ENCODE peak calls at places on chromosomes 7 and 10, in five cellular contexts. Y, F, G, H and S are unnamed samples.

GRCh38 chr10:73969224-73969811 is 28.6 kb upstream of the VCL start:
- DNase-seq in Y (no peak), G (no peak), F (no peak), H (no peak), S (no peak)

GRCh38 chr7:128913856-128914565 is 3.5 kb upstream of the KCP start:
- DNase-seq in Y (no peak), F (no peak), G (no peak), H (no peak), S (no peak)

GRCh38 chr7:41584746-41585145 is 118.1 kb downstream of the INHBA start:
- DNase-seq in Y (no peak), F (no peak), G (no peak), H (no peak), S (no peak)

GRCh38 chr7:43199761-43200160 is 87.3 kb downstream of the HECW1 start:
- DNase-seq in H (no peak), G (no peak), Y (no peak), F (no peak), S (no peak)

GRCh38 chr7:3431306-3431705 is 130.3 kb downstream of the SDK1 start:
- DNase-seq in G (no peak), H (no peak), Y (no peak), F (no peak), S (no peak)

GRCh38 chr10:61257956-61258496 is 195.2 kb downstream of the TMEM26 start:
- DNase-seq in G (no peak), F (no peak), Y (no peak), H (no peak), S (no peak)

GRCh38 chr7:151814400-151814914 is 62.5 kb downstream of the PRKAG2 start:
- DNase-seq in G (no peak), H (no peak), Y (no peak), F (no peak), S (no peak)

GRCh38 chr7:43108255-43109011 is 4.0 kb upstream of the HECW1 start:
- DNase-seq in G (no peak), Y (peak), F (no peak), H (no peak), S (peak)

GRCh38 chr10:88260329-88261051 is 322.6 kb downstream of the RNLS start:
- DNase-seq in G (no peak), F (no peak), Y (no peak), H (no peak), S (no peak)

GRCh38 chr10:52703451-52703850 is 69.1 kb downstream of the MBL2 start:
- DNase-seq in Y (no peak), H (no peak), F (no peak), G (no peak), S (no peak)

GRCh38 chr7:20744913-20745587 is 41.6 kb downstream of the SP8 start:
- DNase-seq in G (no peak), Y (peak), F (no peak), H (no peak), S (no peak)

GRCh38 chr7:113764401-113765035 is 154.3 kb downstream of the PPP1R3A start:
- DNase-seq in G (no peak), F (no peak), Y (no peak), H (no peak), S (no peak)

GRCh38 chr10:2196272-2196671 is 458.9 kb upstream of the ADARB2 start:
- DNase-seq in G (no peak), Y (no peak), F (no peak), H (no peak), S (no peak)

GRCh38 chr10:29859521-29860130 is 199.8 kb downstream of the JCAD start:
- DNase-seq in G (no peak), F (no peak), Y (no peak), H (no peak), S (no peak)

GRCh38 chr10:102540023-102540422 is 36.3 kb downstream of the SUFU start:
- DNase-seq in G (no peak), F (no peak), Y (no peak), H (no peak), S (no peak)

GRCh38 chr10:112981553-112981952 is 31.5 kb downstream of the TCF7L2 start:
- DNase-seq in F (no peak), H (no peak), G (no peak), Y (no peak), S (no peak)

GRCh38 chr10:86824151-86824550 is 67.7 kb downstream of the BMPR1A start:
- DNase-seq in H (no peak), Y (no peak), G (no peak), F (no peak), S (no peak)

GRCh38 chr7:45324683-45325237 is 167.2 kb downstream of the RAMP3 start:
- DNase-seq in Y (no peak), G (no peak), H (no peak), F (no peak), S (no peak)

GRCh38 chr10:125639846-125640245 is 43.1 kb downstream of the TEX36 start:
- DNase-seq in G (no peak), F (no peak), H (no peak), Y (no peak), S (no peak)

GRCh38 chr10:106816318-106817085 is 348.0 kb downstream of the SORCS1 start:
- DNase-seq in F (no peak), G (no peak), Y (no peak), H (peak), S (no peak)

GRCh38 chr10:108490931-108491330 is 1326.4 kb upstream of the SORCS1 start:
- DNase-seq in G (no peak), F (no peak), Y (no peak), H (no peak), S (no peak)

GRCh38 chr7:122550545-122550944 is 148.4 kb downstream of the RNF133 start:
- DNase-seq in Y (no peak), G (no peak), H (no peak), F (peak), S (no peak)

GRCh38 chr7:130144632-130145171 is 60.5 kb downstream of the TMEM209 start:
- DNase-seq in H (peak), F (peak), G (no peak), Y (no peak), S (no peak)

GRCh38 chr10:88196298-88196697 is 332.9 kb downstream of the PTEN start:
- DNase-seq in G (no peak), Y (peak), F (no peak), H (no peak), S (no peak)

GRCh38 chr10:101272229-101272868 is 43.1 kb upstream of the LBX1 start:
- DNase-seq in F (peak), H (no peak), G (peak), Y (peak), S (peak)

GRCh38 chr7:44918029-44918428 is 32.7 kb upstream of the PURB start:
- DNase-seq in Y (no peak), F (no peak), G (no peak), H (no peak), S (no peak)

GRCh38 chr7:34759477-34760125 is 101.6 kb downstream of the NPSR1 start:
- DNase-seq in F (peak), Y (peak), H (no peak), G (no peak), S (no peak)

GRCh38 chr7:55794527-55794926 is 68.0 kb downstream of the SEPTIN14 start:
- DNase-seq in F (no peak), G (no peak), H (no peak), Y (no peak), S (no peak)

GRCh38 chr10:117391436-117392205 is 16.4 kb upstream of the PDZD8 start:
- DNase-seq in G (no peak), H (no peak), F (no peak), Y (no peak), S (peak)

GRCh38 chr10:93992400-93993030 is 1.2 kb upstream of the PLCE1 start:
- DNase-seq in H (no peak), F (no peak), Y (no peak), G (no peak), S (no peak)

GRCh38 chr10:72335394-72336258 is 19.1 kb downstream of the DNAJB12 start:
- DNase-seq in H (peak), G (peak), Y (no peak), F (no peak), S (peak)

GRCh38 chr10:43261578-43261965 is 5.3 kb downstream of the RASGEF1A start:
- DNase-seq in H (peak), F (no peak), G (no peak), Y (no peak), S (no peak)